ENCODE peak calls at places on chromosomes 7 and 10, in seven cellular contexts. G is trophoblast cell, N is heart left ventricle, O is ovary, R is IMR-90, W is fibroblast of lung, D is right cardiac atrium. P is an unnamed sample.
A peak's percentile ranks its signal among the peaks of the same experiment; 100 is the strongest.

GRCh38 chr10:97687785-97688781 is 1.0 kb upstream of the AVPI1 start:
- DNase-seq in G (no peak), N (no peak), O (no peak), R (peak; percentile 93), W (peak; percentile 97), D (no peak), P (no peak)

GRCh38 chr7:55074008-55074499 is 55.2 kb downstream of the EGFR start:
- DNase-seq in G (peak; percentile 82), N (peak; percentile 38), O (no peak), R (peak; percentile 79), W (peak; percentile 85), D (peak; percentile 57), P (peak; percentile 76)

GRCh38 chr10:58518775-58519174 is 6.1 kb downstream of the BICC1 start:
- DNase-seq in G (no peak), N (no peak), O (no peak), R (peak; percentile 31), W (no peak), D (no peak), P (no peak)

GRCh38 chr10:102744374-102745051 is 765 bp downstream of the WBP1L start:
- DNase-seq in G (no peak), N (no peak), O (no peak), R (peak; percentile 16), W (no peak), D (peak; percentile 39), P (no peak)

GRCh38 chr10:132448248-132448731 is 51.3 kb downstream of the PWWP2B start:
- DNase-seq in G (peak; percentile 76), N (peak; percentile 58), O (no peak), R (no peak), W (peak; percentile 42), D (peak; percentile 77), P (peak; percentile 60)

GRCh38 chr7:84452618-84453017 is 258.0 kb upstream of the SEMA3A start:
- DNase-seq in G (peak; percentile 27), N (no peak), O (no peak), R (no peak), W (no peak), D (no peak), P (no peak)

GRCh38 chr7:159140170-159140910 is 4.3 kb downstream of the VIPR2 start:
- DNase-seq in G (no peak), N (no peak), O (no peak), R (no peak), W (no peak), D (no peak), P (no peak)

GRCh38 chr7:73977626-73978618 is 50.1 kb upstream of the ELN start:
- DNase-seq in G (no peak), N (peak; percentile 16), O (no peak), R (no peak), W (no peak), D (peak; percentile 55), P (no peak)

GRCh38 chr7:14242186-14242585 is 252.7 kb upstream of the ETV1 start:
- DNase-seq in G (no peak), N (no peak), O (no peak), R (no peak), W (no peak), D (no peak), P (no peak)

GRCh38 chr10:10642741-10643280 is 374.9 kb upstream of the CELF2 start:
- DNase-seq in G (no peak), N (peak; percentile 64), O (peak; percentile 78), R (peak; percentile 32), W (peak; percentile 87), D (peak; percentile 76), P (no peak)

GRCh38 chr7:47485640-47486435 is 96.1 kb downstream of the TNS3 start:
- DNase-seq in G (no peak), N (no peak), O (no peak), R (peak; percentile 45), W (peak; percentile 26), D (peak; percentile 46), P (no peak)
- H3K27ac ChIP-seq in G (no peak overlapping the region), N (peak overlapping the region; percentile 52), O (no peak overlapping the region), R (no peak overlapping the region), W (no peak overlapping the region), D (peak overlapping the region; percentile 82), P (no peak overlapping the region)

GRCh38 chr10:89937494-89937893 is 236.1 kb downstream of the KIF20B start:
- DNase-seq in G (no peak), N (no peak), O (no peak), R (no peak), W (no peak), D (no peak), P (no peak)
- H3K27ac ChIP-seq in G (no peak overlapping the region), N (no peak overlapping the region), O (no peak overlapping the region), R (no peak overlapping the region), W (no peak overlapping the region), D (no peak overlapping the region), P (no peak overlapping the region)

GRCh38 chr7:80844916-80845315 is 73.9 kb downstream of the SEMA3C start:
- DNase-seq in G (no peak), N (no peak), O (no peak), R (no peak), W (peak; percentile 17), D (no peak), P (no peak)
- H3K27ac ChIP-seq in G (no peak overlapping the region), N (no peak overlapping the region), O (no peak overlapping the region), R (no peak overlapping the region), W (no peak overlapping the region), D (no peak overlapping the region), P (peak overlapping the region; percentile 6)

DNA sequence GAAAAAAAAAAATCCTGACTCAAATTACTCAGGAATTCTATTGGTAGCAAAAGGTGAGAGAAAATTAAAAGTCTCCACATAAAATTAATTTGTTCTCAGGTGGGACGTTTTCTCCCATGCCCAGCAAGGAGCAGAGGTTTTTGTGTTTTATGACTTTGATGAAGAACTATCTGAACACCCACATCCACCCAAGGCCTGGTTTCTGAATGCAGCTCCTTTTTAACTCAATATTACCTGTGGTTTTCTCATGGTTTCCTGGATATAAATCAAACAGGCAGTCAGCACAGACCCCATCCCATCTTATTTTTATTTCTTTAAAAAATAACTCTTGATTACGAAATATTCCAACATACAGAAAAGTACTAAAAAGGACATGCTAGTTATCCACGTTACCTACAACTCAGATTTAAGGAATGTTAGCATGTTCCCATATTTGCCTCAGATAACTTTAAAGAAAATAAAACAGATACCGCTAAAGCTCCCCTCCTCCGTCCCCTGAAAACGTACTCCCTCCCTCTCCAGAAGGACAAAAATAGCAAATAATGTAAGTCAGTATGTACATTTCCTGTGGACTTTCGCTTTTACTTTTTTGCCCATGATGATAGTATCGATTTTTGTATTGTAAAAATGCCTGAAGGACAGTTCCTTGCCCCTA is 43.4 kb downstream of the GLI3 start:
- DNase-seq in G (no peak), N (no peak), O (no peak), R (peak; percentile 33), W (peak; percentile 39), D (no peak), P (no peak)
- H3K27ac ChIP-seq in G (no peak overlapping the region), N (no peak overlapping the region), O (no peak overlapping the region), R (peak overlapping the region; percentile 11), W (no peak overlapping the region), D (no peak overlapping the region), P (no peak overlapping the region)

GRCh38 chr10:12165992-12166775 is 29.5 kb downstream of the NUDT5 start:
- DNase-seq in G (no peak), N (no peak), O (no peak), R (no peak), W (no peak), D (no peak), P (no peak)

GRCh38 chr10:12160664-12161063 is 31.2 kb downstream of the SEC61A2 start:
- DNase-seq in G (no peak), N (no peak), O (no peak), R (no peak), W (no peak), D (no peak), P (no peak)

GRCh38 chr10:12162927-12163326 is 32.8 kb downstream of the NUDT5 start:
- DNase-seq in G (no peak), N (no peak), O (no peak), R (no peak), W (no peak), D (no peak), P (no peak)

GRCh38 chr10:12165036-12165435 is 30.7 kb downstream of the NUDT5 start:
- DNase-seq in G (no peak), N (no peak), O (no peak), R (no peak), W (no peak), D (no peak), P (no peak)

GRCh38 chr10:12164085-12164484 is 31.6 kb downstream of the NUDT5 start:
- DNase-seq in G (no peak), N (no peak), O (no peak), R (no peak), W (no peak), D (no peak), P (no peak)
- H3K27ac ChIP-seq in G (no peak overlapping the region), N (no peak overlapping the region), O (no peak overlapping the region), R (no peak overlapping the region), W (no peak overlapping the region), D (no peak overlapping the region), P (no peak overlapping the region)

DNA sequence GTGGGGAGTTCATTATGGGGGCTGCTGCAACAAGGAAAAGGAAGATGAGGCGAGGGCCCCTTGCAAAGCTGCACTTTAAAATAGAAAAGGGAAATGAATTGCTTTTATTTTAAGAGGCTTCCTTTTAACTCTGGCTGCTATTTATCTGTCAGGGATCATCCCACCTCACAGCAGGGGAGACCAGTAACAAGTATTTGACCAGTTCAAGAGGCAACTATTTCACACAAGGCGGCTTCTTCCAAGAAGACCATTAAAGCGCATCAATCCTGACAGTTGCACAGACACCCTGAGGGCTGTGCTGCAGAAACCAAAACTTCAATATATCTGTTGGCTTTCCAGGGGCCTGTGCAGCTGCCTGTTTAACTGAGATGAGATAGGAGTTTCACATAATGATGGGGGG is 1009.2 kb downstream of the SORCS3 start:
- DNase-seq in G (no peak), N (no peak), O (no peak), R (no peak), W (no peak), D (no peak), P (no peak)
- H3K27ac ChIP-seq in G (no peak overlapping the region), N (no peak overlapping the region), O (no peak overlapping the region), R (no peak overlapping the region), W (no peak overlapping the region), D (no peak overlapping the region), P (no peak overlapping the region)

GRCh38 chr10:70191906-70192305 is 21.6 kb upstream of the SAR1A start:
- DNase-seq in G (peak; percentile 49), N (no peak), O (no peak), R (peak; percentile 95), W (peak; percentile 97), D (no peak), P (peak; percentile 31)

GRCh38 chr10:70190581-70190980 is 20.3 kb upstream of the SAR1A start:
- DNase-seq in G (no peak), N (no peak), O (no peak), R (no peak), W (peak; percentile 20), D (no peak), P (no peak)

GRCh38 chr10:70191161-70191770 is 21.0 kb upstream of the SAR1A start:
- DNase-seq in G (no peak), N (no peak), O (no peak), R (peak; percentile 22), W (no peak), D (no peak), P (no peak)

GRCh38 chr10:70192325-70192966 is 22.1 kb upstream of the SAR1A start:
- DNase-seq in G (peak; percentile 26), N (no peak), O (no peak), R (peak; percentile 42), W (peak; percentile 82), D (no peak), P (peak; percentile 41)

DNA sequence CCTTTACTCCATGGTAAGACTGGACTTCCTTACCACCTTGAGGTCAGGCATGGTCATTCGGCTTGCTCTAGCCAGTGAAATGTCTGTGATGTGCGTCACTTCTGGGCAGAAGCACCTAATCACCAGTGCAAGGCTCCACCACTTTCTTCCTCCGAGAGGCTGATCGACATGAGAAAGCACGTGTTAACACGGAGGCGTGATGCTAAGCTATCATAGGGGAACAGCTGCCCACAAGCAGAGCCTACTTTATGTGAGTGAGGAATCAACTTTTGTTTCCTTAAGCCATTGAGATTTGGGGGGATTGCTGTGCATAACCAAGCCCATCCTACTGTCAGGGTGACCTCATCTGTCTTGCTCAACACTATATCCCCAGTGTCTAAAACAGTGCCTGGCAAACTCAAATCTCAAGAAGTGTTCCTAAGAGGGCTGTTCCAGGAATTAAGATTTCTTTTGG is 23.1 kb upstream of the SAR1A start:
- DNase-seq in G (peak; percentile 57), N (no peak), O (no peak), R (no peak), W (peak; percentile 41), D (peak; percentile 54), P (no peak)
- H3K27ac ChIP-seq in G (no peak overlapping the region), N (no peak overlapping the region), O (no peak overlapping the region), R (peak overlapping the region; percentile 100), W (peak overlapping the region; percentile 53), D (peak overlapping the region; percentile 75), P (no peak overlapping the region)